ENCODE peak calls at places on chromosomes 4 and X, in five cellular contexts. One of them, this sample, is unnamed.

GRCh38 chrX:135697614-135698013 is 15.8 kb upstream of the CT45A1 start:
- DNase-seq in transverse colon: no peak
- DNase-seq in tibial artery: no peak
- DNase-seq in endothelial cell: no peak
- DNase-seq in WTC11: no peak
- DNase-seq in this sample: no peak

GRCh38 chr4:136805582-136805981 is 726.7 kb downstream of the PCDH18 start:
- DNase-seq in transverse colon: no peak
- DNase-seq in tibial artery: no peak
- DNase-seq in endothelial cell: no peak
- DNase-seq in WTC11: no peak
- DNase-seq in this sample: no peak

GRCh38 chr4:119550857-119551532 is 77.6 kb downstream of the PDE5A start:
- DNase-seq in transverse colon: no peak
- DNase-seq in tibial artery: no peak
- DNase-seq in endothelial cell: no peak
- DNase-seq in WTC11: peak; percentile 18
- DNase-seq in this sample: no peak

GRCh38 chrX:150032742-150033141 is 94.5 kb upstream of the EOLA2 start:
- DNase-seq in transverse colon: no peak
- DNase-seq in tibial artery: no peak
- DNase-seq in endothelial cell: no peak
- DNase-seq in WTC11: no peak
- DNase-seq in this sample: no peak

GRCh38 chrX:130834149-130834548 is 68.9 kb downstream of the ENOX2 start:
- DNase-seq in transverse colon: no peak
- DNase-seq in tibial artery: no peak
- DNase-seq in endothelial cell: peak; percentile 2
- DNase-seq in WTC11: peak; percentile 14
- DNase-seq in this sample: no peak

GRCh38 chr4:40506492-40506891 is 123.2 kb downstream of the RBM47 start:
- DNase-seq in transverse colon: no peak
- DNase-seq in tibial artery: no peak
- DNase-seq in endothelial cell: no peak
- DNase-seq in WTC11: no peak
- DNase-seq in this sample: no peak

GRCh38 chr4:123597586-123597985 is 201.0 kb downstream of the SPRY1 start:
- DNase-seq in transverse colon: no peak
- DNase-seq in tibial artery: no peak
- DNase-seq in endothelial cell: no peak
- DNase-seq in WTC11: no peak
- DNase-seq in this sample: no peak

GRCh38 chr4:2944091-2944482 is 19.1 kb downstream of the NOP14 start:
- DNase-seq in transverse colon: no peak
- DNase-seq in tibial artery: no peak
- DNase-seq in endothelial cell: no peak
- DNase-seq in WTC11: no peak
- DNase-seq in this sample: no peak

GRCh38 chrX:118675966-118676349 is 51.4 kb upstream of the IL13RA1 start:
- DNase-seq in transverse colon: no peak
- DNase-seq in tibial artery: no peak
- DNase-seq in endothelial cell: no peak
- DNase-seq in WTC11: no peak
- DNase-seq in this sample: no peak

GRCh38 chrX:47540754-47541538 is 20.1 kb upstream of the ARAF start:
- DNase-seq in transverse colon: peak; percentile 77
- DNase-seq in tibial artery: peak; percentile 75
- DNase-seq in endothelial cell: peak; percentile 53
- DNase-seq in WTC11: peak; percentile 54
- DNase-seq in this sample: peak; percentile 58

GRCh38 chrX:50779694-50780093 is 34.3 kb downstream of the SHROOM4 start:
- DNase-seq in transverse colon: no peak
- DNase-seq in tibial artery: no peak
- DNase-seq in endothelial cell: no peak
- DNase-seq in WTC11: no peak
- DNase-seq in this sample: no peak

GRCh38 chr4:185142563-185142910 is 529 bp upstream of the SLC25A4 start:
- DNase-seq in transverse colon: no peak
- DNase-seq in tibial artery: no peak
- DNase-seq in endothelial cell: no peak
- DNase-seq in WTC11: no peak
- DNase-seq in this sample: no peak

GRCh38 chrX:39758791-39759525 is 338.8 kb downstream of the BCOR start:
- DNase-seq in transverse colon: no peak
- DNase-seq in tibial artery: no peak
- DNase-seq in endothelial cell: no peak
- DNase-seq in WTC11: no peak
- DNase-seq in this sample: no peak

GRCh38 chr4:151418856-151419255 is 9.9 kb downstream of the FHIP1A start:
- DNase-seq in transverse colon: no peak
- DNase-seq in tibial artery: no peak
- DNase-seq in endothelial cell: no peak
- DNase-seq in WTC11: no peak
- DNase-seq in this sample: no peak

GRCh38 chr4:103108547-103108946 is 8.9 kb upstream of the BDH2 start:
- DNase-seq in transverse colon: no peak
- DNase-seq in tibial artery: no peak
- DNase-seq in endothelial cell: no peak
- DNase-seq in WTC11: no peak
- DNase-seq in this sample: no peak

GRCh38 chr4:183722738-183723560 is 63.9 kb downstream of the TRAPPC11 start:
- DNase-seq in transverse colon: peak; percentile 80
- DNase-seq in tibial artery: peak; percentile 33
- DNase-seq in endothelial cell: peak; percentile 52
- DNase-seq in WTC11: peak; percentile 70
- DNase-seq in this sample: peak; percentile 84

GRCh38 chr4:183888564-183888963 is 16.5 kb upstream of the STOX2 start:
- DNase-seq in transverse colon: no peak
- DNase-seq in tibial artery: no peak
- DNase-seq in endothelial cell: no peak
- DNase-seq in WTC11: no peak
- DNase-seq in this sample: no peak

GRCh38 chrX:154310991-154311541 is 15.5 kb downstream of the TKTL1 start:
- DNase-seq in transverse colon: no peak
- DNase-seq in tibial artery: no peak
- DNase-seq in endothelial cell: no peak
- DNase-seq in WTC11: no peak
- DNase-seq in this sample: no peak

GRCh38 chr4:24476209-24476781 is 108.1 kb downstream of the DHX15 start:
- DNase-seq in transverse colon: no peak
- DNase-seq in tibial artery: no peak
- DNase-seq in endothelial cell: no peak
- DNase-seq in WTC11: no peak
- DNase-seq in this sample: peak; percentile 40

GRCh38 chrX:29541038-29541437 is 674.3 kb upstream of the MAGEB2 start:
- DNase-seq in transverse colon: no peak
- DNase-seq in tibial artery: no peak
- DNase-seq in endothelial cell: no peak
- DNase-seq in WTC11: no peak
- DNase-seq in this sample: no peak

GRCh38 chr4:150297861-150298474 is 219.7 kb downstream of the DCLK2 start:
- DNase-seq in transverse colon: peak; percentile 21
- DNase-seq in tibial artery: peak; percentile 28
- DNase-seq in endothelial cell: peak; percentile 42
- DNase-seq in WTC11: peak; percentile 40
- DNase-seq in this sample: peak; percentile 32

GRCh38 chrX:38052096-38052495 is 45.7 kb downstream of the SYTL5 start:
- DNase-seq in transverse colon: no peak
- DNase-seq in tibial artery: no peak
- DNase-seq in endothelial cell: no peak
- DNase-seq in WTC11: no peak
- DNase-seq in this sample: no peak

GRCh38 chrX:87409113-87409841 is 108.3 kb upstream of the KLHL4 start:
- DNase-seq in transverse colon: no peak
- DNase-seq in tibial artery: peak; percentile 31
- DNase-seq in endothelial cell: no peak
- DNase-seq in WTC11: no peak
- DNase-seq in this sample: no peak

GRCh38 chrX:130005408-130005807 is 23.0 kb downstream of the BCORL1 start:
- DNase-seq in transverse colon: no peak
- DNase-seq in tibial artery: no peak
- DNase-seq in endothelial cell: no peak
- DNase-seq in WTC11: no peak
- DNase-seq in this sample: no peak

GRCh38 chrX:154761977-154762528 is 611 bp upstream of the DKC1 start:
- DNase-seq in transverse colon: peak; percentile 34
- DNase-seq in tibial artery: no peak
- DNase-seq in endothelial cell: no peak
- DNase-seq in WTC11: no peak
- DNase-seq in this sample: no peak

GRCh38 chr4:103934178-103934789 is 214.5 kb upstream of the TACR3 start:
- DNase-seq in transverse colon: no peak
- DNase-seq in tibial artery: no peak
- DNase-seq in endothelial cell: peak; percentile 18
- DNase-seq in WTC11: no peak
- DNase-seq in this sample: peak; percentile 51

GRCh38 chr4:98950925-98951324 is 22.0 kb upstream of the EIF4E start:
- DNase-seq in transverse colon: no peak
- DNase-seq in tibial artery: no peak
- DNase-seq in endothelial cell: no peak
- DNase-seq in WTC11: no peak
- DNase-seq in this sample: no peak

GRCh38 chr4:113845138-113845537 is 83.6 kb upstream of the CAMK2D start:
- DNase-seq in transverse colon: no peak
- DNase-seq in tibial artery: no peak
- DNase-seq in endothelial cell: no peak
- DNase-seq in WTC11: no peak
- DNase-seq in this sample: no peak

GRCh38 chr4:124806403-124806802 is 93.9 kb upstream of the ANKRD50 start:
- DNase-seq in transverse colon: no peak
- DNase-seq in tibial artery: no peak
- DNase-seq in endothelial cell: no peak
- DNase-seq in WTC11: no peak
- DNase-seq in this sample: no peak
- TF ChIP-seq CTCF in transverse colon: no peak
- TF ChIP-seq CTCF in tibial artery: no peak
- TF ChIP-seq CTCF in endothelial cell: no peak
- TF ChIP-seq CTCF in WTC11: no peak
- TF ChIP-seq CTCF in this sample: no peak

GRCh38 chr4:133584714-133585113 is 435.6 kb downstream of the PCDH10 start:
- DNase-seq in transverse colon: no peak
- DNase-seq in tibial artery: no peak
- DNase-seq in endothelial cell: no peak
- DNase-seq in WTC11: no peak
- DNase-seq in this sample: no peak
- TF ChIP-seq CTCF in transverse colon: no peak
- TF ChIP-seq CTCF in tibial artery: no peak
- TF ChIP-seq CTCF in endothelial cell: no peak
- TF ChIP-seq CTCF in WTC11: no peak
- TF ChIP-seq CTCF in this sample: no peak

GRCh38 chr4:7912826-7913225 is 26.8 kb downstream of the AFAP1 start:
- DNase-seq in transverse colon: no peak
- DNase-seq in tibial artery: no peak
- DNase-seq in endothelial cell: no peak
- DNase-seq in WTC11: no peak
- DNase-seq in this sample: no peak

GRCh38 chr4:7917669-7918068 is 22.0 kb downstream of the AFAP1 start:
- DNase-seq in transverse colon: no peak
- DNase-seq in tibial artery: no peak
- DNase-seq in endothelial cell: no peak
- DNase-seq in WTC11: no peak
- DNase-seq in this sample: no peak

GRCh38 chr4:7911044-7911578 is 28.6 kb downstream of the AFAP1 start:
- DNase-seq in transverse colon: no peak
- DNase-seq in tibial artery: peak; percentile 41
- DNase-seq in endothelial cell: no peak
- DNase-seq in WTC11: peak; percentile 48
- DNase-seq in this sample: no peak

GRCh38 chr4:7918981-7919380 is 20.7 kb downstream of the AFAP1 start:
- DNase-seq in transverse colon: no peak
- DNase-seq in tibial artery: no peak
- DNase-seq in endothelial cell: no peak
- DNase-seq in WTC11: no peak
- DNase-seq in this sample: no peak

DNA sequence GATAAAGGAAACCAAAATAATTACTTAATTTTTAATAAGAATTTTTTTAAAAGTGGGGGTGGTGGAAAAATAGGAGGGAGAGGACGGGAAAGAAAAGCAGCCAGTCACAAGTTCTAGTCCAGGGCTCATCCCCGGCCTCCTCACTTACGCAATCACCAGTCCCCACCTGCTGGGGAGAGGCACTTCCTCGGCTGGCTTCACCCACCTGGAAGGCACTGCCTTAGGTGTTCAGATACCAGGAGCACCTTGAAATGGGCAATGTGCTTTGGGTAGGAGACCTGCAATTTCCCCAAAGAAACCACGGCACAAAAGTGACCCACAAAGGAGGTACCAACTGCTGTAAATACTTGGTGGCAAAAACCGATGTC is 23.8 kb downstream of the AFAP1 start:
- DNase-seq in transverse colon: no peak
- DNase-seq in tibial artery: no peak
- DNase-seq in endothelial cell: no peak
- DNase-seq in WTC11: no peak
- DNase-seq in this sample: no peak
- TF ChIP-seq CTCF in transverse colon: no peak
- TF ChIP-seq CTCF in tibial artery: no peak
- TF ChIP-seq CTCF in endothelial cell: no peak
- TF ChIP-seq CTCF in WTC11: no peak
- TF ChIP-seq CTCF in this sample: no peak

DNA sequence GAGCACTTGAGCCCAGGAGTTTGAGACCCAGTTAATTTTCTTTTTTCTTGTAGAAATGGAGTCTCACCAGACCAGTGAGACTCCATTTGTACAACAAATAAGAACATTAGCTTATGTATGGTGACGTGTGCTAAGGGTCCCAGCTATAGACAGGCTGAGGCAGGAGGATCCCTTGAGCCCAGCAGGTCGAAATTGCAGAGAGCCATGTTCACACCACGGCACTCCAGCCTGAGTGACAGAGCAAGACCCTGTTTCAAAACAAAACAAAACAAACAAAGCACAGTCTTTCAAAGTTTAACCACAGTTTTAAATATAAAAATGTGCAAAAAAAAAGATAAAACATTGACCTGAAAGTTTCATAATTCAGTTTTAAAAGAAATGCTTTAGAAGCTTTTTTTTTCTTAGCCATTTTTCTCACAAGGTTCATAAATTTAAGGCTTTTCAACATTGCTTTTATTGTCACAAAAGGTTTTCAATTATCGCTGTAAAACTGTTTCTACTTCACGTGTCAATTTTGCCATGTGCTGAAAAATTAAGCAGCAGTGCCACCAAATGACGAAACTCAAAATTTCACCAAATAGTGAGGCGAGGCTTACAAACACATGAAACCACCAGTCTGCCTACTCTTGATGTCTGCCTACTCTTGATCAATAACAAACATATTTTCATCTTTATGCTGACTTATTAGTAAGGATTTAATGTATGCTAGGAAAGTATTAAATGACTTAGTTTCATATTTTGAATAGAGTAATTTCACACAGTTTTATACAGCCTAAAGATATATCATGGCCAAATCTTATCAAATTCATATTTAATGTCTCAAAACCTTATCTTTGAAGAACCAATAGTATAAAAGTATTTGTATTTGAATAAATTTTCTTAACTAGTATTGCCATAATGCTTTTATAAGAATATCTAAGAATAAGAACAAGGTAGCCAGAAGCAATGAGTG is 126.3 kb downstream of the NEK1 start:
- DNase-seq in transverse colon: peak; percentile 26
- DNase-seq in tibial artery: no peak
- DNase-seq in endothelial cell: peak; percentile 44
- DNase-seq in WTC11: no peak
- DNase-seq in this sample: peak; percentile 48
- TF ChIP-seq CTCF in transverse colon: peak; percentile 43
- TF ChIP-seq CTCF in tibial artery: peak; percentile 51
- TF ChIP-seq CTCF in endothelial cell: no peak
- TF ChIP-seq CTCF in WTC11: no peak
- TF ChIP-seq CTCF in this sample: peak; percentile 67

GRCh38 chr4:22313974-22314373 is 201.9 kb downstream of the ADGRA3 start:
- DNase-seq in transverse colon: no peak
- DNase-seq in tibial artery: no peak
- DNase-seq in endothelial cell: no peak
- DNase-seq in WTC11: no peak
- DNase-seq in this sample: no peak
- TF ChIP-seq CTCF in transverse colon: no peak
- TF ChIP-seq CTCF in tibial artery: no peak
- TF ChIP-seq CTCF in endothelial cell: no peak
- TF ChIP-seq CTCF in WTC11: no peak
- TF ChIP-seq CTCF in this sample: no peak